ENCODE peak calls at places on chromosome 19, in seven cellular contexts. One of them, this sample, is unnamed.
A peak's percentile ranks its signal among the peaks of the same experiment; 100 is the strongest.

GRCh38 chr19:3607398-3608078 is 863 bp upstream of the TBXA2R start:
- DNase-seq in adrenal gland: peak; percentile 64
- DNase-seq in heart left ventricle: peak; percentile 83
- DNase-seq in A549: no peak
- DNase-seq in uterus: peak; percentile 60
- DNase-seq in H54: peak; percentile 90
- DNase-seq in transverse colon: no peak
- DNase-seq in this sample: no peak

GRCh38 chr19:45560038-45560437 is 24.6 kb downstream of the OPA3 start:
- DNase-seq in adrenal gland: no peak
- DNase-seq in heart left ventricle: no peak
- DNase-seq in A549: no peak
- DNase-seq in uterus: no peak
- DNase-seq in H54: no peak
- DNase-seq in transverse colon: no peak
- DNase-seq in this sample: no peak

GRCh38 chr19:29806098-29806866 is 5.5 kb upstream of the CCNE1 start:
- DNase-seq in adrenal gland: peak; percentile 70
- DNase-seq in heart left ventricle: peak; percentile 67
- DNase-seq in A549: peak; percentile 89
- DNase-seq in uterus: no peak
- DNase-seq in H54: no peak
- DNase-seq in transverse colon: no peak
- DNase-seq in this sample: no peak

GRCh38 chr19:38033658-38034150 is 126.7 kb downstream of the SIPA1L3 start:
- DNase-seq in adrenal gland: no peak
- DNase-seq in heart left ventricle: no peak
- DNase-seq in A549: no peak
- DNase-seq in uterus: no peak
- DNase-seq in H54: no peak
- DNase-seq in transverse colon: peak; percentile 45
- DNase-seq in this sample: no peak

GRCh38 chr19:15251749-15252397 is 19.6 kb upstream of the EPHX3 start:
- DNase-seq in adrenal gland: peak; percentile 91
- DNase-seq in heart left ventricle: peak; percentile 86
- DNase-seq in A549: peak; percentile 55
- DNase-seq in uterus: peak; percentile 93
- DNase-seq in H54: peak; percentile 63
- DNase-seq in transverse colon: peak; percentile 67
- DNase-seq in this sample: peak; percentile 95

GRCh38 chr19:934865-935422 is 9.1 kb downstream of the ARID3A start:
- DNase-seq in adrenal gland: peak; percentile 87
- DNase-seq in heart left ventricle: peak; percentile 92
- DNase-seq in A549: peak; percentile 38
- DNase-seq in uterus: peak; percentile 78
- DNase-seq in H54: no peak
- DNase-seq in transverse colon: peak; percentile 86
- DNase-seq in this sample: peak; percentile 87

GRCh38 chr19:43380771-43381386 is 27.4 kb downstream of the CD177 start:
- DNase-seq in adrenal gland: no peak
- DNase-seq in heart left ventricle: no peak
- DNase-seq in A549: no peak
- DNase-seq in uterus: no peak
- DNase-seq in H54: no peak
- DNase-seq in transverse colon: no peak
- DNase-seq in this sample: no peak

GRCh38 chr19:2702170-2703076 is at the start of gene GNG7:
- DNase-seq in adrenal gland: peak; percentile 97
- DNase-seq in heart left ventricle: peak; percentile 94
- DNase-seq in A549: peak; percentile 83
- DNase-seq in uterus: peak; percentile 91
- DNase-seq in H54: peak; percentile 100
- DNase-seq in transverse colon: peak; percentile 96
- DNase-seq in this sample: peak; percentile 78

GRCh38 chr19:4744451-4745170 is 21.0 kb upstream of the DPP9 start:
- DNase-seq in adrenal gland: peak; percentile 91
- DNase-seq in heart left ventricle: peak; percentile 40
- DNase-seq in A549: peak; percentile 52
- DNase-seq in uterus: peak; percentile 79
- DNase-seq in H54: peak; percentile 77
- DNase-seq in transverse colon: no peak
- DNase-seq in this sample: peak; percentile 23

GRCh38 chr19:5182811-5183210 is 157.8 kb downstream of the PTPRS start:
- DNase-seq in adrenal gland: no peak
- DNase-seq in heart left ventricle: no peak
- DNase-seq in A549: no peak
- DNase-seq in uterus: no peak
- DNase-seq in H54: no peak
- DNase-seq in transverse colon: no peak
- DNase-seq in this sample: no peak

GRCh38 chr19:45692187-45693111 is at the start of gene QPCTL:
- DNase-seq in adrenal gland: peak; percentile 99
- DNase-seq in heart left ventricle: peak; percentile 95
- DNase-seq in A549: peak; percentile 100
- DNase-seq in uterus: peak; percentile 93
- DNase-seq in H54: peak; percentile 86
- DNase-seq in transverse colon: peak; percentile 97
- DNase-seq in this sample: peak; percentile 97

GRCh38 chr19:15330801-15331418 is 1.4 kb downstream of the BRD4 start:
- DNase-seq in adrenal gland: peak; percentile 65
- DNase-seq in heart left ventricle: no peak
- DNase-seq in A549: peak; percentile 41
- DNase-seq in uterus: no peak
- DNase-seq in H54: peak; percentile 88
- DNase-seq in transverse colon: peak; percentile 21
- DNase-seq in this sample: no peak

GRCh38 chr19:39398297-39398864 is 7.2 kb downstream of the MED29 start:
- DNase-seq in adrenal gland: peak; percentile 79
- DNase-seq in heart left ventricle: peak; percentile 78
- DNase-seq in A549: peak; percentile 92
- DNase-seq in uterus: peak; percentile 60
- DNase-seq in H54: peak; percentile 80
- DNase-seq in transverse colon: peak; percentile 89
- DNase-seq in this sample: peak; percentile 56

GRCh38 chr19:17441241-17442135 is 7.0 kb downstream of the TMEM221 start:
- DNase-seq in adrenal gland: peak; percentile 48
- DNase-seq in heart left ventricle: no peak
- DNase-seq in A549: peak; percentile 38
- DNase-seq in uterus: no peak
- DNase-seq in H54: no peak
- DNase-seq in transverse colon: no peak
- DNase-seq in this sample: no peak

GRCh38 chr19:623974-624373 is 9.4 kb downstream of the POLRMT start:
- DNase-seq in adrenal gland: peak; percentile 76
- DNase-seq in heart left ventricle: no peak
- DNase-seq in A549: peak; percentile 94
- DNase-seq in uterus: no peak
- DNase-seq in H54: peak; percentile 98
- DNase-seq in transverse colon: no peak
- DNase-seq in this sample: no peak

GRCh38 chr19:46704379-46705076 is 12.4 kb downstream of the PRKD2 start:
- DNase-seq in adrenal gland: peak; percentile 80
- DNase-seq in heart left ventricle: peak; percentile 77
- DNase-seq in A549: peak; percentile 64
- DNase-seq in uterus: peak; percentile 75
- DNase-seq in H54: peak; percentile 44
- DNase-seq in transverse colon: peak; percentile 81
- DNase-seq in this sample: peak; percentile 56

GRCh38 chr19:46909356-46909755 is 48.6 kb downstream of the ARHGAP35 start:
- DNase-seq in adrenal gland: no peak
- DNase-seq in heart left ventricle: no peak
- DNase-seq in A549: no peak
- DNase-seq in uterus: no peak
- DNase-seq in H54: no peak
- DNase-seq in transverse colon: no peak
- DNase-seq in this sample: no peak

GRCh38 chr19:46426035-46426505 is 2.7 kb downstream of the PNMA8C start:
- DNase-seq in adrenal gland: peak; percentile 66
- DNase-seq in heart left ventricle: no peak
- DNase-seq in A549: peak; percentile 70
- DNase-seq in uterus: no peak
- DNase-seq in H54: no peak
- DNase-seq in transverse colon: no peak
- DNase-seq in this sample: no peak

GRCh38 chr19:42831221-42832019 is 48.1 kb downstream of the PSG1 start:
- DNase-seq in adrenal gland: no peak
- DNase-seq in heart left ventricle: no peak
- DNase-seq in A549: peak; percentile 98
- DNase-seq in uterus: no peak
- DNase-seq in H54: no peak
- DNase-seq in transverse colon: no peak
- DNase-seq in this sample: no peak

GRCh38 chr19:4352701-4353121 is 9.3 kb downstream of the MPND start:
- DNase-seq in adrenal gland: peak; percentile 59
- DNase-seq in heart left ventricle: no peak
- DNase-seq in A549: peak; percentile 66
- DNase-seq in uterus: no peak
- DNase-seq in H54: no peak
- DNase-seq in transverse colon: no peak
- DNase-seq in this sample: no peak

GRCh38 chr19:289651-290538 is 1.3 kb downstream of the PLPP2 start:
- DNase-seq in adrenal gland: peak; percentile 42
- DNase-seq in heart left ventricle: no peak
- DNase-seq in A549: peak; percentile 86
- DNase-seq in uterus: no peak
- DNase-seq in H54: peak; percentile 97
- DNase-seq in transverse colon: peak; percentile 84
- DNase-seq in this sample: no peak

GRCh38 chr19:53612762-53613526 is 18.9 kb upstream of the DPRX start:
- DNase-seq in adrenal gland: no peak
- DNase-seq in heart left ventricle: no peak
- DNase-seq in A549: no peak
- DNase-seq in uterus: no peak
- DNase-seq in H54: no peak
- DNase-seq in transverse colon: no peak
- DNase-seq in this sample: no peak

GRCh38 chr19:29672933-29673336 is 7.7 kb downstream of the PLEKHF1 start:
- DNase-seq in adrenal gland: no peak
- DNase-seq in heart left ventricle: no peak
- DNase-seq in A549: no peak
- DNase-seq in uterus: no peak
- DNase-seq in H54: no peak
- DNase-seq in transverse colon: peak; percentile 63
- DNase-seq in this sample: no peak

GRCh38 chr19:1157931-1158884 is 15.9 kb downstream of the SBNO2 start:
- DNase-seq in adrenal gland: no peak
- DNase-seq in heart left ventricle: no peak
- DNase-seq in A549: no peak
- DNase-seq in uterus: no peak
- DNase-seq in H54: no peak
- DNase-seq in transverse colon: no peak
- DNase-seq in this sample: no peak

GRCh38 chr19:11300811-11301120 is 4.8 kb downstream of the TSPAN16 start:
- DNase-seq in adrenal gland: no peak
- DNase-seq in heart left ventricle: no peak
- DNase-seq in A549: no peak
- DNase-seq in uterus: no peak
- DNase-seq in H54: no peak
- DNase-seq in transverse colon: no peak
- DNase-seq in this sample: no peak

GRCh38 chr19:55062735-55063491 is at the start of gene RDH13:
- DNase-seq in adrenal gland: peak; percentile 98
- DNase-seq in heart left ventricle: peak; percentile 97
- DNase-seq in A549: peak; percentile 99
- DNase-seq in uterus: peak; percentile 93
- DNase-seq in H54: peak; percentile 100
- DNase-seq in transverse colon: peak; percentile 98
- DNase-seq in this sample: peak; percentile 95
- TF ChIP-seq POLR2A in adrenal gland: peak; percentile 24
- TF ChIP-seq POLR2A in heart left ventricle: no peak
- TF ChIP-seq POLR2A in A549: peak; percentile 81
- TF ChIP-seq POLR2A in uterus: peak; percentile 66
- TF ChIP-seq POLR2A in H54: peak; percentile 97
- TF ChIP-seq POLR2A in transverse colon: peak; percentile 83
- TF ChIP-seq POLR2A in this sample: no peak

DNA sequence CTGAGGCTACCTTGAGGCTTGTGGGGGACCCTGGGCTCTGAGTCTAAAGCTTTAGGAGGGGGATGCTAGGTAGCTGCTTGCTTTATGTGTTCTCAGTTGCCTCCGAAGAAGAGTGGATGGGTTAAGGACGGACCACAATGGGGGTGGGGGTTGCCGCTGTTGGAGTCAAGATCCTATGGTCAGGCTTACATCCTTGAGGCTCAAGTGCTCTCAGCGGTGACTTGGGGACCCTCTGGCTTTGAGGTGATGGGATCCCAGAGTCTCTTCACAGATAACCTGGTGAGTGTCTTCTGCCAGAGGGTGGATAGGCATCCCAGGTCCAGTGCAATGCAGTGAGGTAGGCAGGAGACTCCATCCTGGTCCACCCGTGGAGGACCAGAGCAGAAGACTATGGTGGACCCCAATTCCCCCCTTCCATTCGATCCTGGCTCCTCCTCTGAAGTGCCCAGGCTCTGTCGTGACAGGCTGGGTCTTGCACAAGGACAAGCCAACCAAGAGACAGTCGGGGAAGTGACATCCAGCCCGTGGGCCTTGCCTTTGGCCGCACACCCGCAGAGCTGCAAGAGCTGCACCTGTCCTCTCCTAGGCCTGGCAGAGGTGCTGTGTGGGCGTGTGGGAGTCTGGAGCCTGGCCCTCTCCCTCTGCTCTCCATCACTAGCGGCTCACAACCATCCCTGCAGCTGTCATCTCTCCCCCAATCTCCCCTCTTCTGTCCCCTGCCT is 3.3 kb downstream of the ZNF784 start:
- DNase-seq in adrenal gland: no peak
- DNase-seq in heart left ventricle: no peak
- DNase-seq in A549: no peak
- DNase-seq in uterus: no peak
- DNase-seq in H54: no peak
- DNase-seq in transverse colon: no peak
- DNase-seq in this sample: no peak
- TF ChIP-seq POLR2A in adrenal gland: no peak
- TF ChIP-seq POLR2A in heart left ventricle: no peak
- TF ChIP-seq POLR2A in A549: no peak
- TF ChIP-seq POLR2A in uterus: no peak
- TF ChIP-seq POLR2A in H54: peak; percentile 26
- TF ChIP-seq POLR2A in transverse colon: no peak
- TF ChIP-seq POLR2A in this sample: no peak

DNA sequence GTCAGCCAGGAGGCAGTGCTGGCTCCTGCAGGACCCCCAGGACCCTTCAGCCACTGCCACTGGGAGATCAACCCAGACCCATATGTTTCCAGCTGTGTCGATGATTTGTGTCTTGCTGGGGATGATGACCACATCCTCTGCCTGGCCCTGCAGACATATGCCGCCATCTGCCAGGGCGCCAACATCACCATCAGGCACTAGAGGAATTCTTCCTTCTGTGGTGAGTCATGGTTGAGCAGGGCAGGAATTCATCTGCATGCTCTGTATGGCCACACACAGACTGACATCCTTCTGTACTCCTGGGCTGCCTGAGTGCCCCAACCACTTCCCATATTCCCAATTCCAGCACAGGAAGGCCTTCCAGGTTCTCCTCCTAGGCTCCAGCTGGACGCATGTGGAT is 27.1 kb upstream of the FXYD3 start:
- DNase-seq in adrenal gland: no peak
- DNase-seq in heart left ventricle: no peak
- DNase-seq in A549: peak; percentile 70
- DNase-seq in uterus: no peak
- DNase-seq in H54: peak; percentile 95
- DNase-seq in transverse colon: no peak
- DNase-seq in this sample: no peak
- TF ChIP-seq POLR2A in adrenal gland: no peak
- TF ChIP-seq POLR2A in heart left ventricle: no peak
- TF ChIP-seq POLR2A in A549: no peak
- TF ChIP-seq POLR2A in uterus: no peak
- TF ChIP-seq POLR2A in H54: no peak
- TF ChIP-seq POLR2A in transverse colon: no peak
- TF ChIP-seq POLR2A in this sample: no peak

GRCh38 chr19:10283301-10283733 is 3.4 kb upstream of the ICAM4 start:
- DNase-seq in adrenal gland: no peak
- DNase-seq in heart left ventricle: no peak
- DNase-seq in A549: no peak
- DNase-seq in uterus: no peak
- DNase-seq in H54: no peak
- DNase-seq in transverse colon: no peak
- DNase-seq in this sample: no peak
- TF ChIP-seq POLR2A in adrenal gland: no peak
- TF ChIP-seq POLR2A in heart left ventricle: no peak
- TF ChIP-seq POLR2A in A549: no peak
- TF ChIP-seq POLR2A in uterus: no peak
- TF ChIP-seq POLR2A in H54: no peak
- TF ChIP-seq POLR2A in transverse colon: no peak
- TF ChIP-seq POLR2A in this sample: no peak

This sample was measured in gastrocnemius medialis.